ENCODE peak calls at places on chromosomes 4 and X, in nine cellular contexts. G, L, T, V, Q, A, P, J and B are unnamed samples.

GRCh38 chr4:27921236-27921635 is 1060.6 kb downstream of the STIM2 start:
- DNase-seq in G (no peak), L (no peak), T (no peak), V (no peak), Q (no peak), A (no peak), P (peak; percentile 14), J (peak; percentile 1), B (no peak)

GRCh38 chrX:17591741-17592110 is 145.6 kb upstream of the SCML1 start:
- DNase-seq in G (peak; percentile 21), L (peak; percentile 42), T (no peak), V (no peak), Q (no peak), A (peak; percentile 51), P (peak; percentile 62), J (peak; percentile 82), B (no peak)

GRCh38 chr4:13881880-13882279 is 254.4 kb upstream of the BOD1L1 start:
- DNase-seq in G (no peak), L (no peak), T (no peak), V (no peak), Q (no peak), A (no peak), P (no peak), J (peak; percentile 47), B (no peak)

GRCh38 chrX:115284877-115285276 is 4.6 kb upstream of the LUZP4 start:
- DNase-seq in G (no peak), L (no peak), T (no peak), V (no peak), Q (no peak), A (no peak), P (peak; percentile 2), J (no peak), B (no peak)

GRCh38 chr4:187227907-187228699 is 504.4 kb upstream of the FAT1 start:
- DNase-seq in G (peak; percentile 12), L (no peak), T (no peak), V (no peak), Q (no peak), A (no peak), P (peak; percentile 58), J (no peak), B (no peak)

GRCh38 chr4:80542747-80543146 is 207.2 kb downstream of the CFAP299 start:
- DNase-seq in G (no peak), L (no peak), T (no peak), V (no peak), Q (no peak), A (no peak), P (no peak), J (no peak), B (no peak)

GRCh38 chr4:19945979-19946380 is 305.7 kb upstream of the SLIT2 start:
- DNase-seq in G (peak; percentile 19), L (peak; percentile 15), T (no peak), V (no peak), Q (no peak), A (peak; percentile 51), P (peak; percentile 87), J (peak; percentile 100), B (peak; percentile 76)

GRCh38 chr4:107629318-107629717 is 90.7 kb downstream of the PAPSS1 start:
- DNase-seq in G (no peak), L (no peak), T (no peak), V (no peak), Q (no peak), A (no peak), P (no peak), J (no peak), B (no peak)

GRCh38 chrX:47562615-47563243 is 1.7 kb downstream of the ARAF start:
- DNase-seq in G (no peak), L (peak; percentile 25), T (no peak), V (peak; percentile 38), Q (no peak), A (peak; percentile 14), P (peak; percentile 36), J (peak; percentile 43), B (peak; percentile 66)

GRCh38 chrX:51837926-51838325 is 55.5 kb upstream of the MAGED1 start:
- DNase-seq in G (no peak), L (no peak), T (peak; percentile 82), V (no peak), Q (no peak), A (no peak), P (no peak), J (no peak), B (no peak)

GRCh38 chr4:102169345-102169744 is 175.9 kb downstream of the SLC39A8 start:
- DNase-seq in G (no peak), L (no peak), T (no peak), V (no peak), Q (no peak), A (no peak), P (no peak), J (no peak), B (peak; percentile 10)